ENCODE peak calls at places on chromosome 15, in nine cellular contexts. One of them, this sample, is unnamed.

GRCh38 chr15:27059610-27060202 is 88.7 kb downstream of the GABRG3 start:
- DNase-seq in stimulated activated naive CD8-positive, alpha-beta T cell treated with anti-CD3 and anti-CD28 coated beads, Interleukin-15, amount 100 ng/mL, for 72 hours: peak
- DNase-seq in posterior cingulate gyrus: no peak
- DNase-seq in H9: peak
- DNase-seq in cerebellar nuclear complex: no peak
- DNase-seq in T-helper 2 cell: no peak
- DNase-seq in fibroblast of the conjunctiva: peak
- DNase-seq in pons: peak
- DNase-seq in left cardiac atrium: no peak
- DNase-seq in this sample: no peak

GRCh38 chr15:52334491-52335160 is 39.0 kb upstream of the MYO5C start:
- DNase-seq in pons: no peak
- DNase-seq in left cardiac atrium: no peak
- DNase-seq in T-helper 2 cell: no peak
- DNase-seq in fibroblast of the conjunctiva: no peak
- DNase-seq in stimulated activated naive CD8-positive, alpha-beta T cell treated with anti-CD3 and anti-CD28 coated beads, Interleukin-15, amount 100 ng/mL, for 72 hours: no peak
- DNase-seq in posterior cingulate gyrus: no peak
- DNase-seq in H9: no peak
- DNase-seq in cerebellar nuclear complex: no peak
- DNase-seq in this sample: peak

GRCh38 chr15:79035111-79035601 is 55.4 kb downstream of the RASGRF1 start:
- DNase-seq in H9: peak
- DNase-seq in stimulated activated naive CD8-positive, alpha-beta T cell treated with anti-CD3 and anti-CD28 coated beads, Interleukin-15, amount 100 ng/mL, for 72 hours: no peak
- DNase-seq in pons: no peak
- DNase-seq in left cardiac atrium: no peak
- DNase-seq in posterior cingulate gyrus: no peak
- DNase-seq in fibroblast of the conjunctiva: no peak
- DNase-seq in T-helper 2 cell: no peak
- DNase-seq in cerebellar nuclear complex: no peak
- DNase-seq in this sample: peak

GRCh38 chr15:69668963-69669362 is 216.3 kb downstream of the RPLP1 start:
- DNase-seq in posterior cingulate gyrus: no peak
- DNase-seq in left cardiac atrium: no peak
- DNase-seq in pons: no peak
- DNase-seq in cerebellar nuclear complex: no peak
- DNase-seq in stimulated activated naive CD8-positive, alpha-beta T cell treated with anti-CD3 and anti-CD28 coated beads, Interleukin-15, amount 100 ng/mL, for 72 hours: peak
- DNase-seq in T-helper 2 cell: no peak
- DNase-seq in fibroblast of the conjunctiva: no peak
- DNase-seq in H9: no peak
- DNase-seq in this sample: no peak

GRCh38 chr15:61256231-61256630 is 27.1 kb upstream of the RORA start:
- DNase-seq in H9: no peak
- DNase-seq in pons: no peak
- DNase-seq in T-helper 2 cell: no peak
- DNase-seq in cerebellar nuclear complex: no peak
- DNase-seq in left cardiac atrium: no peak
- DNase-seq in stimulated activated naive CD8-positive, alpha-beta T cell treated with anti-CD3 and anti-CD28 coated beads, Interleukin-15, amount 100 ng/mL, for 72 hours: no peak
- DNase-seq in fibroblast of the conjunctiva: no peak
- DNase-seq in posterior cingulate gyrus: no peak
- DNase-seq in this sample: no peak

GRCh38 chr15:53226559-53226958 is 436.4 kb upstream of the ONECUT1 start:
- DNase-seq in H9: no peak
- DNase-seq in left cardiac atrium: no peak
- DNase-seq in cerebellar nuclear complex: no peak
- DNase-seq in posterior cingulate gyrus: no peak
- DNase-seq in pons: no peak
- DNase-seq in T-helper 2 cell: no peak
- DNase-seq in stimulated activated naive CD8-positive, alpha-beta T cell treated with anti-CD3 and anti-CD28 coated beads, Interleukin-15, amount 100 ng/mL, for 72 hours: no peak
- DNase-seq in fibroblast of the conjunctiva: no peak
- DNase-seq in this sample: no peak

GRCh38 chr15:70488002-70488605 is 275.3 kb downstream of the UACA start:
- DNase-seq in H9: peak
- DNase-seq in posterior cingulate gyrus: peak
- DNase-seq in cerebellar nuclear complex: no peak
- DNase-seq in stimulated activated naive CD8-positive, alpha-beta T cell treated with anti-CD3 and anti-CD28 coated beads, Interleukin-15, amount 100 ng/mL, for 72 hours: peak
- DNase-seq in left cardiac atrium: peak
- DNase-seq in fibroblast of the conjunctiva: peak
- DNase-seq in T-helper 2 cell: peak
- DNase-seq in pons: peak
- DNase-seq in this sample: peak

GRCh38 chr15:74530771-74531143 is 10.3 kb upstream of the ARID3B start:
- DNase-seq in left cardiac atrium: no peak
- DNase-seq in cerebellar nuclear complex: no peak
- DNase-seq in posterior cingulate gyrus: no peak
- DNase-seq in T-helper 2 cell: no peak
- DNase-seq in H9: peak
- DNase-seq in stimulated activated naive CD8-positive, alpha-beta T cell treated with anti-CD3 and anti-CD28 coated beads, Interleukin-15, amount 100 ng/mL, for 72 hours: no peak
- DNase-seq in pons: no peak
- DNase-seq in fibroblast of the conjunctiva: no peak
- DNase-seq in this sample: no peak

GRCh38 chr15:31012455-31012854 is 21.0 kb upstream of the MTMR10 start:
- DNase-seq in posterior cingulate gyrus: no peak
- DNase-seq in stimulated activated naive CD8-positive, alpha-beta T cell treated with anti-CD3 and anti-CD28 coated beads, Interleukin-15, amount 100 ng/mL, for 72 hours: no peak
- DNase-seq in left cardiac atrium: no peak
- DNase-seq in fibroblast of the conjunctiva: no peak
- DNase-seq in pons: no peak
- DNase-seq in H9: no peak
- DNase-seq in T-helper 2 cell: no peak
- DNase-seq in cerebellar nuclear complex: no peak
- DNase-seq in this sample: no peak

GRCh38 chr15:72196409-72197044 is 1.1 kb downstream of the GRAMD2A start:
- DNase-seq in T-helper 2 cell: no peak
- DNase-seq in stimulated activated naive CD8-positive, alpha-beta T cell treated with anti-CD3 and anti-CD28 coated beads, Interleukin-15, amount 100 ng/mL, for 72 hours: no peak
- DNase-seq in posterior cingulate gyrus: no peak
- DNase-seq in fibroblast of the conjunctiva: no peak
- DNase-seq in H9: no peak
- DNase-seq in cerebellar nuclear complex: no peak
- DNase-seq in left cardiac atrium: no peak
- DNase-seq in pons: no peak
- DNase-seq in this sample: no peak

GRCh38 chr15:61228025-61228901 is 839 bp downstream of the RORA start:
- DNase-seq in cerebellar nuclear complex: no peak
- DNase-seq in H9: peak
- DNase-seq in fibroblast of the conjunctiva: no peak
- DNase-seq in T-helper 2 cell: no peak
- DNase-seq in posterior cingulate gyrus: peak
- DNase-seq in left cardiac atrium: no peak
- DNase-seq in pons: no peak
- DNase-seq in stimulated activated naive CD8-positive, alpha-beta T cell treated with anti-CD3 and anti-CD28 coated beads, Interleukin-15, amount 100 ng/mL, for 72 hours: no peak
- DNase-seq in this sample: peak

GRCh38 chr15:55902975-55903374 is 90.4 kb downstream of the NEDD4 start:
- DNase-seq in posterior cingulate gyrus: no peak
- DNase-seq in H9: no peak
- DNase-seq in cerebellar nuclear complex: no peak
- DNase-seq in pons: no peak
- DNase-seq in fibroblast of the conjunctiva: no peak
- DNase-seq in left cardiac atrium: no peak
- DNase-seq in stimulated activated naive CD8-positive, alpha-beta T cell treated with anti-CD3 and anti-CD28 coated beads, Interleukin-15, amount 100 ng/mL, for 72 hours: no peak
- DNase-seq in T-helper 2 cell: no peak
- DNase-seq in this sample: no peak

GRCh38 chr15:68313501-68314390 is 36.2 kb downstream of the FEM1B start:
- DNase-seq in stimulated activated naive CD8-positive, alpha-beta T cell treated with anti-CD3 and anti-CD28 coated beads, Interleukin-15, amount 100 ng/mL, for 72 hours: no peak
- DNase-seq in pons: no peak
- DNase-seq in posterior cingulate gyrus: no peak
- DNase-seq in H9: peak
- DNase-seq in left cardiac atrium: no peak
- DNase-seq in T-helper 2 cell: no peak
- DNase-seq in cerebellar nuclear complex: no peak
- DNase-seq in fibroblast of the conjunctiva: no peak
- DNase-seq in this sample: no peak

GRCh38 chr15:39624806-39625205 is 43.9 kb downstream of the THBS1 start:
- DNase-seq in left cardiac atrium: peak
- DNase-seq in H9: no peak
- DNase-seq in fibroblast of the conjunctiva: peak
- DNase-seq in T-helper 2 cell: peak
- DNase-seq in posterior cingulate gyrus: no peak
- DNase-seq in stimulated activated naive CD8-positive, alpha-beta T cell treated with anti-CD3 and anti-CD28 coated beads, Interleukin-15, amount 100 ng/mL, for 72 hours: peak
- DNase-seq in cerebellar nuclear complex: no peak
- DNase-seq in pons: peak
- DNase-seq in this sample: peak

GRCh38 chr15:69394556-69395282 is 19.4 kb upstream of the KIF23 start:
- DNase-seq in H9: peak
- DNase-seq in posterior cingulate gyrus: peak
- DNase-seq in pons: peak
- DNase-seq in cerebellar nuclear complex: no peak
- DNase-seq in left cardiac atrium: peak
- DNase-seq in T-helper 2 cell: peak
- DNase-seq in stimulated activated naive CD8-positive, alpha-beta T cell treated with anti-CD3 and anti-CD28 coated beads, Interleukin-15, amount 100 ng/mL, for 72 hours: peak
- DNase-seq in fibroblast of the conjunctiva: peak
- DNase-seq in this sample: peak

GRCh38 chr15:66253643-66254363 is at the start of gene MEGF11:
- DNase-seq in fibroblast of the conjunctiva: no peak
- DNase-seq in T-helper 2 cell: no peak
- DNase-seq in H9: peak
- DNase-seq in posterior cingulate gyrus: peak
- DNase-seq in stimulated activated naive CD8-positive, alpha-beta T cell treated with anti-CD3 and anti-CD28 coated beads, Interleukin-15, amount 100 ng/mL, for 72 hours: peak
- DNase-seq in left cardiac atrium: peak
- DNase-seq in cerebellar nuclear complex: no peak
- DNase-seq in pons: peak
- DNase-seq in this sample: peak

GRCh38 chr15:51904931-51905330 is 66.6 kb downstream of the LEO1 start:
- DNase-seq in left cardiac atrium: no peak
- DNase-seq in posterior cingulate gyrus: no peak
- DNase-seq in pons: no peak
- DNase-seq in T-helper 2 cell: no peak
- DNase-seq in cerebellar nuclear complex: no peak
- DNase-seq in H9: no peak
- DNase-seq in stimulated activated naive CD8-positive, alpha-beta T cell treated with anti-CD3 and anti-CD28 coated beads, Interleukin-15, amount 100 ng/mL, for 72 hours: no peak
- DNase-seq in fibroblast of the conjunctiva: no peak
- DNase-seq in this sample: no peak

GRCh38 chr15:68113273-68113672 is 59.2 kb downstream of the PIAS1 start:
- DNase-seq in fibroblast of the conjunctiva: peak
- DNase-seq in H9: no peak
- DNase-seq in pons: no peak
- DNase-seq in posterior cingulate gyrus: no peak
- DNase-seq in T-helper 2 cell: no peak
- DNase-seq in stimulated activated naive CD8-positive, alpha-beta T cell treated with anti-CD3 and anti-CD28 coated beads, Interleukin-15, amount 100 ng/mL, for 72 hours: no peak
- DNase-seq in left cardiac atrium: no peak
- DNase-seq in cerebellar nuclear complex: no peak
- DNase-seq in this sample: no peak

GRCh38 chr15:75751116-75751875 is 38.6 kb upstream of the CSPG4 start:
- DNase-seq in fibroblast of the conjunctiva: no peak
- DNase-seq in posterior cingulate gyrus: no peak
- DNase-seq in H9: no peak
- DNase-seq in pons: no peak
- DNase-seq in T-helper 2 cell: no peak
- DNase-seq in cerebellar nuclear complex: no peak
- DNase-seq in stimulated activated naive CD8-positive, alpha-beta T cell treated with anti-CD3 and anti-CD28 coated beads, Interleukin-15, amount 100 ng/mL, for 72 hours: no peak
- DNase-seq in left cardiac atrium: no peak
- DNase-seq in this sample: no peak

This sample was measured in HTR-8/SVneo.